ENCODE peak calls at places on chromosomes 1 and 21, in seven cellular contexts. M is esophagus muscularis mucosa, O is K562, S is tibial artery, Q is right atrium auricular region, J is heart right ventricle, I is MM.1S. U is an unnamed sample.
A peak's percentile ranks its signal among the peaks of the same experiment; 100 is the strongest.

GRCh38 chr1:110134050-110134595 is 16.2 kb upstream of the SLC6A17 start:
- DNase-seq in O (no peak), M (no peak), J (no peak), I (no peak), Q (no peak), S (no peak), U (no peak)

GRCh38 chr1:17427696-17428660 is 11.5 kb downstream of the RCC2 start:
- DNase-seq in J (peak; percentile 29), O (no peak), I (no peak), S (no peak), M (no peak), Q (no peak), U (no peak)

GRCh38 chr1:192732787-192733186 is 76.1 kb upstream of the RGS2 start:
- DNase-seq in J (no peak), I (peak; percentile 36), S (no peak), M (no peak), O (no peak), Q (no peak), U (no peak)

GRCh38 chr1:30379684-30380624 is 343.4 kb downstream of the MATN1 start:
- DNase-seq in O (peak; percentile 85), M (no peak), J (no peak), S (peak; percentile 46), I (peak; percentile 57), Q (peak; percentile 64), U (peak; percentile 72)

GRCh38 chr1:94068831-94069648 is 51.9 kb downstream of the ABCA4 start:
- DNase-seq in M (no peak), J (peak; percentile 36), I (no peak), Q (no peak), O (no peak), S (no peak), U (no peak)

GRCh38 chr1:169105434-169106094 is 926 bp upstream of the ATP1B1 start:
- DNase-seq in Q (no peak), S (peak; percentile 50), J (peak; percentile 82), O (peak; percentile 59), I (peak; percentile 64), M (no peak), U (peak; percentile 50)

GRCh38 chr1:6347641-6348487 is 45.7 kb downstream of the ACOT7 start:
- DNase-seq in J (no peak), Q (no peak), M (no peak), S (no peak), I (peak; percentile 21), O (peak; percentile 83), U (peak; percentile 25)

GRCh38 chr1:191618202-191618601 is 540.1 kb upstream of the RGS18 start:
- DNase-seq in J (no peak), O (no peak), Q (no peak), S (no peak), I (no peak), M (no peak), U (no peak)

GRCh38 chr1:206555473-206555935 is 48.2 kb downstream of the RASSF5 start:
- DNase-seq in O (peak; percentile 91), Q (peak; percentile 70), J (peak; percentile 50), I (peak; percentile 82), S (no peak), M (no peak), U (no peak)

GRCh38 chr1:160672789-160673695 is 26.2 kb upstream of the SLAMF1 start:
- DNase-seq in J (no peak), S (no peak), I (peak; percentile 88), Q (no peak), M (no peak), O (no peak), U (no peak)

GRCh38 chr1:176949033-176949662 is 215.4 kb downstream of the ASTN1 start:
- DNase-seq in J (peak; percentile 47), Q (no peak), I (peak; percentile 21), M (no peak), O (peak; percentile 83), S (no peak), U (peak; percentile 30)

GRCh38 chr1:11406845-11407244 is 72.1 kb upstream of the DISP3 start:
- DNase-seq in Q (no peak), O (no peak), S (no peak), J (no peak), I (no peak), M (no peak), U (no peak)

GRCh38 chr1:19869929-19870328 is 12.3 kb upstream of the OTUD3 start:
- DNase-seq in Q (no peak), M (no peak), S (no peak), J (no peak), O (peak; percentile 83), I (no peak), U (no peak)

GRCh38 chr1:70745199-70745598 is 302.4 kb downstream of the PTGER3 start:
- DNase-seq in Q (no peak), O (no peak), M (no peak), J (no peak), I (peak; percentile 40), S (no peak), U (peak; percentile 18)

GRCh38 chr1:47699492-47700220 is 261.8 kb downstream of the FOXD2 start:
- DNase-seq in J (no peak), I (no peak), O (no peak), Q (no peak), M (no peak), S (no peak), U (no peak)

GRCh38 chr1:105427543-105427942 is 1628.9 kb upstream of the PRMT6 start:
- DNase-seq in J (no peak), I (no peak), M (no peak), Q (no peak), S (no peak), O (no peak), U (no peak)

DNA sequence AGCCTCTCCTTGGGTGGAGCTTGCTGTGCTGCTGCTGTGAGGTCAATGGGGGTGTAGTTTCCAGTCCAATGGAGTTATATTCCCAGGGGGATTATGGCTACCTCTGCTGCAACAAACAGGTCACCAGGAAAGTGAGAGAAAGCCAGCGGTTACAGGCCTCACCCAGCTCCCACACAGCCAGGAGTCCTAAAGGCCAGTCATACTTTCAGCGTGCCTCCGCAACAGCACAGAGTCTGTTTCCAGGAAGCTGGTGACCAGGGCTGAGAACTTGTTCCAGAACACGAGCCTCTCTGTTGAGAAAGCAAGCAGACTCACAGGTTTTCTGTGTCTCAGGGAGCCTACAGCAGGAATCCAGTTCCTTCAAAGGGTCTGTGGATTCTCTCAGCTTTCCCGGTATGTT is 17.3 kb upstream of the OR2M5 start:
- DNase-seq in O (no peak), J (no peak), Q (no peak), M (no peak), S (no peak), I (no peak), U (no peak)
- H3K9me3 ChIP-seq in O (peaks cover 2% of the 10 kb centered on the region), J (no peaks in the 10 kb centered on the region), Q (no peaks in the 10 kb centered on the region), M (no peaks in the 10 kb centered on the region), S (no peaks in the 10 kb centered on the region), I (no peaks in the 10 kb centered on the region), U (peaks cover 2% of the 10 kb centered on the region)

DNA sequence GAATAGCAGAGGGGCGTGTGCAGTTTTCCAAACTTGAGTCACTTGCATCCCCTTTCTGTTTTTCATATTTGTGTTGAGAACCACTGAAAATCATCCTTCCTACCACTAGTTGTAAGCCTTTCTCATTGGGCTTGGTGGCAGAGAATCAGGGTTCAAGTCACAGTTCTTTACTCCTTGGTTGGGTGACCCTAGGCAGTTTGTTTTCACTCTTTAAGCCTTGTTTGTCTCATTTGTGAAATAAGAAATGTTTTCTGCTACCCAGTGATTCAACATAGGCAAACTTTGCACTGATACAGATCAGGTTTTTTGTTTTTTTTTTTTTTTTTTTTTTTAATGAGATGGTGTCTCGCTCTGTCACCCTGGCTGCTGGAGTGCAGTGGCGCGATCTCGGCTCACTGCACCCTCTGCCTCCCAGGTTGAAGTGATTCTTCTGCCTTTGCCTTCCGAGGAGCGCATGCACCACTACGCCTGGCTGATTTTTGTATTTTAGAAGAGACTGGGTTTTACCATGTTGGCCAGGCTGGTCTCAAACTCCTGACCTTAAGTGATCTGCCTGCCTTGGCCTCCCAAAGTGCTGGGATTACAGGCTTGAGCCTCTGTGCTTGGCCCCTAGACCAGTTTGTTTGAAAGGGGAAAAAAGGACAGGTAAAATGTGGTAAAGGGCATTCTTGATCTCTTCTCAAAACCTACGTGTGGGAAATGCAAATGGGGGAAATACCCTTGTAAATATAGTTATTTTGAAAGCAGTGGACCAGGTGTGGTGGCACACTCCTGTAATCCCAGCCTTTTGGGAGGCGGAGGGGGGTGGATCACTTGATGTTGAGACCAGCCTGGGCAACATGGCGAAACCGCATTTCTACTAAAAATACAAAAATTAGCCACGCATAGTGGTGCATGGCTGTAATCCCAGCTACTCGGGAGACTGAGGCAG is 3.2 kb downstream of the CLIC4 start:
- DNase-seq in J (no peak), S (no peak), Q (no peak), O (no peak), M (no peak), I (peak; percentile 86), U (no peak)
- H3K4me3 ChIP-seq in J (peak overlapping the region; percentile 93), S (peak overlapping the region; percentile 88), Q (peak overlapping the region; percentile 79), O (no peak overlapping the region), M (peak overlapping the region; percentile 97), I (peak overlapping the region; percentile 98), U (no peak overlapping the region)

DNA sequence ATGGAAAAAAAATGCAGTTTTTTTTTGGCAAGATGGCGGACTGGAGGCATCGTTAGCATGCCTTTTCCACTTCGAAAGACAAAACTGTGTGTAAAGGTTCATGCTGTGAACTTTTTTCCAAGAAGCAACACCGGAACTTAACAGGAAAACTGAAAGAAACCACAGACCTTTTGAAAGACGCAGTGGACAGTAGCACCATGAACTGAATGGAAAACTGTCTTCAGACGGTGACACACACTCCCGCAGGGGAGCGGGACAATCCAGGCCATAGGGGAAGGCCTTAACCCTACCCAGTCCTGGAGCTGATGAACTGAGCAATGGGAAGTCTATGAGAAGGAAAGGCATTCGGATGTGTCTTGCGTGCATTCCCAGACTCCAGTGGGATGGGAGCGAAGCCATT is 54.9 kb downstream of the NEK7 start:
- DNase-seq in Q (no peak), O (no peak), M (no peak), J (no peak), S (no peak), I (no peak), U (no peak)
- H3K9me3 ChIP-seq in Q (peaks cover 10% of the 10 kb centered on the region), O (peaks cover 24% of the 10 kb centered on the region), M (no peaks in the 10 kb centered on the region), J (no peaks in the 10 kb centered on the region), S (peaks cover 17% of the 10 kb centered on the region), I (no peaks in the 10 kb centered on the region), U (peaks cover 10% of the 10 kb centered on the region)

DNA sequence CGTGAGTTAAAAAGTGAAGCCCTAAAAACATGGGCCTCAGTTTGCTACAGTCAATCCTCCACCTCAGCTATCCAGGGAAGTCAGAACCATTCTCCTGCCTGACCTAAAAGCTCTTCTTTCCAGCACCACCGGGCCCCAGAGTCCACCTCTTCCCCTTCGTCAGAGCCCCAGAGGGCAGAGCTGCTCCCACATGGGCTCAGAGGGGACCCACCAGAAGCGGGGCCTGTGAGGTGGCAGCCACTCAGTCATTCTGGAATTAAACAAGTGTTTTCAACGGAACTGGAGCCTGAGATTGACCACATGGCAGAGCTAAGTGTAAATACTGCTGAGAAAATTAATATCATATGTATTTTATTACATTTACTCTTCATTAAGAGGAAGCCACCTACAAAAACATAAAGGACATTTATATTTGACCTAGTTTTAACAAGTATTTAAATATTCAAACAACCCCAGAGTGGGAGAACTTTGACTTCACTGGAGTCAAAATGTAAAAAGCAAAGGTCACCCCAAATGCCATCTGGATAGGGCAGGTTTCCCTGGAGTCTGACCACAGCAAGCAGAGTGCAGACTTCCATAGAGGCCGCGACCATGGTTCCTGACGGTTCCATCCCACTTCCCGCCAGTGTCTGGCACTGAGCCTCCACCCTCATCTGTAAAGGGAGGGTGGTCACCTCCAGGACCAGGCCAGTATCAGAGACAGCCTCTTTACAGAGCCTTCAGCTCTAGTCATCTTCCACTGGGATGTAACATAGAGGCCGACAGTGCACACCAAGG is 1.8 kb downstream of the SUMO3 start:
- DNase-seq in I (no peak), M (no peak), S (no peak), J (no peak), O (no peak), Q (no peak), U (no peak)
- H3K4me3 ChIP-seq in I (no peak overlapping the region), M (no peak overlapping the region), S (no peak overlapping the region), J (no peak overlapping the region), O (no peak overlapping the region), Q (no peak overlapping the region), U (no peak overlapping the region)

U was measured in HAP-1.